ENCODE peak calls at places on chromosomes 13 and 19, in six cellular contexts. U, C, B, H, G and E are unnamed samples.

GRCh38 chr13:51534075-51534817 is 50.0 kb upstream of the WDFY2 start:
- DNase-seq in C (no peak), G (peak; percentile 35), B (no peak), U (no peak), H (no peak), E (no peak)

GRCh38 chr13:95915102-95915501 is 138.1 kb downstream of the UGGT2 start:
- DNase-seq in U (no peak), B (no peak), G (no peak), H (no peak), C (no peak), E (no peak)

GRCh38 chr13:26320766-26321165 is 66.8 kb downstream of the CDK8 start:
- DNase-seq in C (no peak), G (no peak), U (no peak), B (no peak), H (no peak), E (no peak)

GRCh38 chr19:2550431-2551171 is 74.7 kb downstream of the GADD45B start:
- DNase-seq in B (no peak), U (peak; percentile 97), H (peak; percentile 43), C (no peak), G (no peak), E (peak; percentile 36)

GRCh38 chr19:408441-409005 is 424 bp downstream of the C2CD4C start:
- DNase-seq in G (no peak), B (no peak), H (no peak), C (peak; percentile 41), U (peak; percentile 66), E (no peak)

GRCh38 chr13:19179916-19180315 is 1.7 kb downstream of the TUBA3C start:
- DNase-seq in C (no peak), B (no peak), U (no peak), H (no peak), G (no peak), E (no peak)

GRCh38 chr19:9757544-9758501 is 10.7 kb downstream of the ZNF846 start:
- DNase-seq in U (no peak), G (no peak), H (peak; percentile 28), C (no peak), B (no peak), E (no peak)

GRCh38 chr19:12580180-12580694 is 29.0 kb upstream of the ZNF564 start:
- DNase-seq in B (no peak), G (no peak), H (no peak), U (no peak), C (no peak), E (no peak)

GRCh38 chr13:25249001-25249543 is 38.2 kb downstream of the MTMR6 start:
- DNase-seq in H (peak; percentile 68), B (no peak), U (peak; percentile 82), C (no peak), G (peak; percentile 49), E (no peak)

GRCh38 chr13:89380101-89380500 is 1708.9 kb downstream of the SLITRK5 start:
- DNase-seq in G (peak; percentile 42), H (no peak), B (no peak), C (no peak), U (no peak), E (no peak)

GRCh38 chr19:28555317-28555716 is 657.6 kb downstream of the UQCRFS1 start:
- DNase-seq in C (no peak), U (no peak), G (no peak), B (no peak), H (no peak), E (no peak)

GRCh38 chr13:47837906-47838305 is 163.2 kb downstream of the SUCLA2 start:
- DNase-seq in H (no peak), U (no peak), C (no peak), B (no peak), G (no peak), E (no peak)

GRCh38 chr13:20351279-20352022 is 119.3 kb upstream of the GJB6 start:
- DNase-seq in C (no peak), G (peak; percentile 91), B (no peak), U (no peak), H (no peak), E (no peak)

GRCh38 chr13:102645701-102646100 is 48.9 kb downstream of the TPP2 start:
- DNase-seq in C (no peak), G (no peak), B (no peak), H (no peak), U (peak; percentile 57), E (no peak)

GRCh38 chr19:19568802-19569756 is 31.0 kb downstream of the CILP2 start:
- DNase-seq in H (no peak), U (no peak), B (no peak), C (no peak), G (peak; percentile 34), E (no peak)

GRCh38 chr19:33447336-33448158 is 74.0 kb downstream of the CEBPG start:
- DNase-seq in U (no peak), B (no peak), G (no peak), H (no peak), C (peak; percentile 31), E (no peak)

GRCh38 chr19:51751655-51752054 is at the start of gene FPR1:
- DNase-seq in C (no peak), G (peak; percentile 95), U (no peak), H (no peak), B (no peak), E (no peak)

GRCh38 chr19:38125238-38125637 is 98.8 kb downstream of the DPF1 start:
- DNase-seq in U (no peak), G (no peak), B (no peak), C (no peak), H (no peak), E (no peak)

GRCh38 chr13:61192826-61193225 is 222.8 kb downstream of the PCDH20 start:
- DNase-seq in H (no peak), B (no peak), C (no peak), U (no peak), G (no peak), E (no peak)

GRCh38 chr13:70310720-70311119 is 202.5 kb upstream of the KLHL1 start:
- DNase-seq in U (peak; percentile 25), G (peak; percentile 14), B (no peak), C (no peak), H (peak; percentile 79), E (peak; percentile 67)

GRCh38 chr19:12364391-12365093 is 941 bp downstream of the ZNF442 start:
- DNase-seq in B (no peak), C (no peak), U (peak; percentile 17), H (peak; percentile 30), G (peak; percentile 5), E (no peak)

GRCh38 chr13:37014609-37015008 is 14.0 kb downstream of the EXOSC8 start:
- DNase-seq in H (no peak), G (no peak), U (no peak), B (no peak), C (no peak), E (no peak)

GRCh38 chr13:37011788-37012187 is 11.2 kb downstream of the EXOSC8 start:
- DNase-seq in H (no peak), U (no peak), B (no peak), C (no peak), G (no peak), E (no peak)

GRCh38 chr13:37010424-37010823 is 9.8 kb downstream of the EXOSC8 start:
- DNase-seq in H (no peak), U (no peak), B (no peak), C (no peak), G (no peak), E (no peak)

GRCh38 chr13:37009692-37010091 is 9.1 kb downstream of the EXOSC8 start:
- DNase-seq in G (no peak), B (no peak), C (no peak), U (no peak), H (no peak), E (no peak)

GRCh38 chr13:37011002-37011401 is 10.4 kb downstream of the EXOSC8 start:
- DNase-seq in C (no peak), G (no peak), H (no peak), B (no peak), U (no peak), E (no peak)
- H3K36me3 ChIP-seq in C (peaks cover 26% of the 10 kb centered on the region), G (peaks cover 64% of the 10 kb centered on the region), H (peaks cover 43% of the 10 kb centered on the region), B (peaks cover 62% of the 10 kb centered on the region), U (peaks cover 41% of the 10 kb centered on the region), E (peaks cover 63% of the 10 kb centered on the region)

DNA sequence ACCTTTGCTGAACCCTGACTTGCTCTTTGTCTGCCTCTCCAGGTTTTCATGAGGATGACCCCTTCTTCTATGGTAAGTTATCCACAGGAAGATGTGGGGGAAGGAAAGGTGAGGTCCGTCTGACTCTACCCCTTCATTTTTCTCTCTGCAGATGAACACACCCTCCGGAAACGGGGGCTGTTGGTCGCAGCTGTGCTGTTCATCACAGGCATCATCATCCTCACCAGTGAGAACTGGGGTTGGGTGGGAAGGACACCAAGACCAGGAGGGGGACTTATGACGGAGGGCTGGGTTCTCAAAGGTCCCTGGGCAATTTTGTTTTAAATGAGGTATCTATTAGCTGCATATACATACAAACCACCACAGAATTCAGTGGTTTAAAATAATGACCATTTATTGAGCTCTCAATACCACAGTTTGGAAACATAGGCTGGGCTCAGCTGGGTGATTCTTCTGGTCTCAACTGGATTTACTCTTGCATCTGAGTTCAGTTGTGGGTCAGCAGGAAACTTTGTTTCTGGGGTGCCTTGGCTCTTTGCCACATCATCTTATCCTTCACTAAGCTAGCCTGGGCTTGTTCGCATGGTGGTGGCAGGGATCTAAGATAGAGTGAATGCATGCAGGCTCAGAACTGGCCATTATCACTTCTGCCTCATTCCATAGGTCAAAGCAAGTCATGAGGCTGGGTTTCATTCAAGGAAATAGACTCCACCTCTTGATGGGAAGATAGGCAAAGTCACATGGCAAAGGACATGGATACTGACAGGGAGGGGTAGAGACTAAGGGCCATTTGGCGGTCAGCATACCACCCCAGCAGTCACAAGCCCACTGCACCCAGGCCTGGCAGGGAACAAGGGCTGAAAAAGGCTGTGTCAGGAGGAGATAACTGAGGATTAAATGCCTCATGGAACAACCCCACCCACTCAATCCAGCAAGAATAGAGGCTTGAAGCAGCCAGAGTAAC is 11.8 kb downstream of the FXYD5 start:
- DNase-seq in C (no peak), H (no peak), B (no peak), U (no peak), G (peak; percentile 90), E (no peak)
- H3K36me3 ChIP-seq in C (no peaks in the 10 kb centered on the region), H (peaks cover 42% of the 10 kb centered on the region), B (peaks cover 82% of the 10 kb centered on the region), U (peaks cover 36% of the 10 kb centered on the region), G (peaks cover 42% of the 10 kb centered on the region), E (no peaks in the 10 kb centered on the region)

DNA sequence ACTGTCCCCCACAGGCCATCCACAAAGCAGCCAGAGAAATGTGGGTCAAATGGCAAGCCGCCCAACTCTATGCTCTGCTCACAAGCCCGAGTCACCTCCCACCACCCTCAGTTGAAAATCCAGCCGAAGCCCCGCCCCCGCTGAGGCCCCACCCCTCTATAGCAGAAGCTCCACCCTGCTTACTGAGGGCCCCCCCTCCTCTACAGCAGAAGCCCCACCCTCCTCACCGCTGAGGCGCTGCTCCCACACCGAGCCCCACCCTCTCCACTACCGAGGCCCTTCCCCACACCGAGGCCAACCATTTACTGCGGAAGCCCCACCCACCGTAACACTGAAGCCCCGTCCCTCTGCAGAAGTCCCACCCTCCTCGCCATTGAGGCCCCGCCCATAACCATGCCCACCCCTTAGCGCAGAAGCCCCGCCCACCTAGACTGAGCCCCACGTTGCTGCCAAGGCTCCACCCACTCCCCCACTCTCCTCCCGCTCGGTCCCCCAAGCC is 8.8 kb upstream of the MYDGF start:
- DNase-seq in G (no peak), C (no peak), B (no peak), U (peak; percentile 55), H (peak; percentile 98), E (peak; percentile 68)
- H3K36me3 ChIP-seq in G (peaks cover 26% of the 10 kb centered on the region), C (peaks cover 5% of the 10 kb centered on the region), B (peaks cover 26% of the 10 kb centered on the region), U (peaks cover 37% of the 10 kb centered on the region), H (peaks cover 3% of the 10 kb centered on the region), E (peaks cover 25% of the 10 kb centered on the region)

DNA sequence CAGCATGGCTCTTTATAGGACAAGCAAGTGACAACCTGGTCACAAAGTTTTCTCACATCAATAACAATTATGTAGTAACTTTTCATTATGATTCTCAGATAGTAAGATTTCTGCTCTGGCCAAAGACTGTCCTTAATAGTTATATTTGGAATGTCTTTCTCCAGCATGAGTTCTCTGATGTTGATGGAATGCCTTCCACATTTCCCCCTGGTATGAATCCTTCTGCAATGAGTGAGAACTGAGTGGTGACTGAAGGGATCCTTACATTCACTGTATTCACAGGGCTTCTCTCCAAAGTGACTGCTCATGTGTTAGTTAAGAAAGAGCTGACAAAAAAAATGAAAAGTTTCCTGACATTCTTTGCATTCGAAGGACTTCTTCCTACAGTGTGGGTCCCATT is 13.2 kb downstream of the ZNF550 start:
- DNase-seq in U (no peak), B (no peak), C (no peak), H (no peak), G (no peak), E (no peak)
- H3K36me3 ChIP-seq in U (peaks cover 71% of the 10 kb centered on the region), B (peaks cover 75% of the 10 kb centered on the region), C (peaks cover 64% of the 10 kb centered on the region), H (peaks cover 55% of the 10 kb centered on the region), G (peaks cover 31% of the 10 kb centered on the region), E (peaks cover 82% of the 10 kb centered on the region)